ENCODE peak calls at places on chromosomes 7 and 10, in five cellular contexts. One of them, this sample, is unnamed.

GRCh38 chr7:20330797-20331230 is at the start of gene ITGB8:
- DNase-seq in Calu3: no peak
- DNase-seq in SW480: peak
- DNase-seq in NAMALWA: no peak
- DNase-seq in right lobe of liver: no peak
- DNase-seq in this sample: peak

GRCh38 chr7:91603707-91604106 is 276.8 kb downstream of the MTERF1 start:
- DNase-seq in right lobe of liver: no peak
- DNase-seq in Calu3: no peak
- DNase-seq in SW480: no peak
- DNase-seq in NAMALWA: no peak
- DNase-seq in this sample: no peak

GRCh38 chr10:19921300-19922140 is 105.3 kb downstream of the PLXDC2 start:
- DNase-seq in right lobe of liver: no peak
- DNase-seq in SW480: no peak
- DNase-seq in NAMALWA: no peak
- DNase-seq in Calu3: no peak
- DNase-seq in this sample: no peak

GRCh38 chr10:80186364-80187012 is 18.8 kb downstream of the ANXA11 start:
- DNase-seq in Calu3: no peak
- DNase-seq in right lobe of liver: no peak
- DNase-seq in SW480: no peak
- DNase-seq in NAMALWA: no peak
- DNase-seq in this sample: no peak

GRCh38 chr7:98795741-98796493 is 73.9 kb downstream of the TMEM130 start:
- DNase-seq in Calu3: no peak
- DNase-seq in NAMALWA: no peak
- DNase-seq in right lobe of liver: no peak
- DNase-seq in SW480: no peak
- DNase-seq in this sample: no peak

GRCh38 chr7:23000597-23001360 is 13.2 kb downstream of the HYCC1 start:
- DNase-seq in right lobe of liver: no peak
- DNase-seq in SW480: no peak
- DNase-seq in NAMALWA: no peak
- DNase-seq in Calu3: no peak
- DNase-seq in this sample: no peak

GRCh38 chr7:116952640-116953371 is 495 bp upstream of the ST7 start:
- DNase-seq in Calu3: no peak
- DNase-seq in NAMALWA: peak
- DNase-seq in SW480: peak
- DNase-seq in right lobe of liver: peak
- DNase-seq in this sample: peak

GRCh38 chr7:149669121-149669818 is 104.1 kb downstream of the ZNF467 start:
- DNase-seq in SW480: peak
- DNase-seq in NAMALWA: peak
- DNase-seq in Calu3: no peak
- DNase-seq in right lobe of liver: no peak
- DNase-seq in this sample: no peak

GRCh38 chr10:23253780-23254179 is 61.7 kb downstream of the PTF1A start:
- DNase-seq in SW480: no peak
- DNase-seq in NAMALWA: no peak
- DNase-seq in Calu3: no peak
- DNase-seq in right lobe of liver: no peak
- DNase-seq in this sample: no peak

GRCh38 chr7:103613655-103614642 is 167.9 kb upstream of the SLC26A5 start:
- DNase-seq in right lobe of liver: no peak
- DNase-seq in SW480: peak
- DNase-seq in Calu3: no peak
- DNase-seq in NAMALWA: no peak
- DNase-seq in this sample: peak

GRCh38 chr7:18890134-18890533 is 227.3 kb downstream of the TWIST1 start:
- DNase-seq in SW480: no peak
- DNase-seq in Calu3: no peak
- DNase-seq in right lobe of liver: no peak
- DNase-seq in NAMALWA: no peak
- DNase-seq in this sample: no peak

GRCh38 chr10:91941426-91941825 is 17.9 kb downstream of the BTAF1 start:
- DNase-seq in SW480: no peak
- DNase-seq in right lobe of liver: no peak
- DNase-seq in Calu3: no peak
- DNase-seq in NAMALWA: no peak
- DNase-seq in this sample: no peak

GRCh38 chr10:133089461-133089800 is 1.7 kb downstream of the ADGRA1 start:
- DNase-seq in NAMALWA: no peak
- DNase-seq in SW480: no peak
- DNase-seq in Calu3: no peak
- DNase-seq in right lobe of liver: no peak
- DNase-seq in this sample: no peak

GRCh38 chr10:5538446-5538845 is 13.7 kb downstream of the CALML3 start:
- DNase-seq in Calu3: no peak
- DNase-seq in SW480: peak
- DNase-seq in NAMALWA: no peak
- DNase-seq in right lobe of liver: no peak
- DNase-seq in this sample: no peak

GRCh38 chr7:139032473-139032872 is 3.4 kb downstream of the ZC3HAV1L start:
- DNase-seq in Calu3: no peak
- DNase-seq in right lobe of liver: no peak
- DNase-seq in NAMALWA: no peak
- DNase-seq in SW480: no peak
- DNase-seq in this sample: no peak

GRCh38 chr7:101486764-101487458 is 124.2 kb downstream of the COL26A1 start:
- DNase-seq in NAMALWA: no peak
- DNase-seq in SW480: no peak
- DNase-seq in Calu3: no peak
- DNase-seq in right lobe of liver: peak
- DNase-seq in this sample: no peak

GRCh38 chr10:84924131-84924530 is 595.7 kb downstream of the CCSER2 start:
- DNase-seq in right lobe of liver: no peak
- DNase-seq in Calu3: no peak
- DNase-seq in NAMALWA: no peak
- DNase-seq in SW480: no peak
- DNase-seq in this sample: no peak

GRCh38 chr10:12466701-12467100 is 117.4 kb downstream of the CAMK1D start:
- DNase-seq in Calu3: no peak
- DNase-seq in NAMALWA: no peak
- DNase-seq in SW480: peak
- DNase-seq in right lobe of liver: no peak
- DNase-seq in this sample: no peak

GRCh38 chr10:5479481-5480161 is 19.7 kb downstream of the CALML5 start:
- DNase-seq in right lobe of liver: no peak
- DNase-seq in NAMALWA: peak
- DNase-seq in SW480: no peak
- DNase-seq in Calu3: no peak
- DNase-seq in this sample: no peak

GRCh38 chr10:89646833-89647570 is 2.0 kb upstream of the PANK1 start:
- DNase-seq in right lobe of liver: no peak
- DNase-seq in SW480: no peak
- DNase-seq in Calu3: no peak
- DNase-seq in NAMALWA: peak
- DNase-seq in this sample: no peak

GRCh38 chr7:70143089-70144044 is 545.1 kb downstream of the AUTS2 start:
- DNase-seq in SW480: no peak
- DNase-seq in Calu3: no peak
- DNase-seq in NAMALWA: no peak
- DNase-seq in right lobe of liver: no peak
- DNase-seq in this sample: no peak

This sample was measured in HuH-7.